ENCODE peak calls at places on chromosomes 1 and 21, in seven cellular contexts. One of them, this sample, is unnamed.

GRCh38 chr21:39612233-39613028 is at the start of gene B3GALT5:
- DNase-seq in psoas muscle: no peak
- DNase-seq in breast epithelium: no peak
- DNase-seq in dorsolateral prefrontal cortex: peak
- DNase-seq in ovary: no peak
- DNase-seq in bronchial epithelial cell: no peak
- DNase-seq in fibroblast of mammary gland: peak
- DNase-seq in this sample: no peak

GRCh38 chr1:203547147-203547546 is 53.2 kb downstream of the OPTC start:
- DNase-seq in dorsolateral prefrontal cortex: no peak
- DNase-seq in bronchial epithelial cell: no peak
- DNase-seq in ovary: no peak
- DNase-seq in psoas muscle: no peak
- DNase-seq in breast epithelium: no peak
- DNase-seq in fibroblast of mammary gland: peak
- DNase-seq in this sample: no peak

GRCh38 chr1:118461154-118461553 is 276.1 kb upstream of the SPAG17 start:
- DNase-seq in psoas muscle: no peak
- DNase-seq in breast epithelium: no peak
- DNase-seq in dorsolateral prefrontal cortex: no peak
- DNase-seq in bronchial epithelial cell: peak
- DNase-seq in fibroblast of mammary gland: peak
- DNase-seq in ovary: no peak
- DNase-seq in this sample: no peak

GRCh38 chr1:33183306-33183705 is 1.5 kb upstream of the TRIM62 start:
- DNase-seq in breast epithelium: no peak
- DNase-seq in fibroblast of mammary gland: no peak
- DNase-seq in dorsolateral prefrontal cortex: no peak
- DNase-seq in ovary: no peak
- DNase-seq in psoas muscle: no peak
- DNase-seq in bronchial epithelial cell: no peak
- DNase-seq in this sample: no peak

GRCh38 chr1:25520446-25521061 is 22.9 kb upstream of the LDLRAP1 start:
- DNase-seq in ovary: peak
- DNase-seq in fibroblast of mammary gland: peak
- DNase-seq in bronchial epithelial cell: peak
- DNase-seq in breast epithelium: no peak
- DNase-seq in psoas muscle: peak
- DNase-seq in dorsolateral prefrontal cortex: peak
- DNase-seq in this sample: peak

GRCh38 chr1:29823536-29823935 is 587.2 kb downstream of the PTPRU start:
- DNase-seq in breast epithelium: no peak
- DNase-seq in bronchial epithelial cell: no peak
- DNase-seq in dorsolateral prefrontal cortex: no peak
- DNase-seq in psoas muscle: no peak
- DNase-seq in ovary: no peak
- DNase-seq in fibroblast of mammary gland: no peak
- DNase-seq in this sample: no peak

GRCh38 chr1:51744506-51745303 is 127.8 kb downstream of the OSBPL9 start:
- DNase-seq in ovary: no peak
- DNase-seq in dorsolateral prefrontal cortex: no peak
- DNase-seq in bronchial epithelial cell: no peak
- DNase-seq in fibroblast of mammary gland: no peak
- DNase-seq in psoas muscle: no peak
- DNase-seq in breast epithelium: no peak
- DNase-seq in this sample: no peak

GRCh38 chr1:21655748-21656147 is 13.4 kb downstream of the RAP1GAP start:
- DNase-seq in bronchial epithelial cell: peak
- DNase-seq in psoas muscle: no peak
- DNase-seq in fibroblast of mammary gland: no peak
- DNase-seq in breast epithelium: no peak
- DNase-seq in dorsolateral prefrontal cortex: peak
- DNase-seq in ovary: no peak
- DNase-seq in this sample: no peak

GRCh38 chr1:215523906-215524305 is 43.2 kb upstream of the KCTD3 start:
- DNase-seq in dorsolateral prefrontal cortex: no peak
- DNase-seq in breast epithelium: no peak
- DNase-seq in bronchial epithelial cell: no peak
- DNase-seq in fibroblast of mammary gland: peak
- DNase-seq in psoas muscle: no peak
- DNase-seq in ovary: no peak
- DNase-seq in this sample: no peak

GRCh38 chr1:230458509-230458908 is 32.4 kb upstream of the PGBD5 start:
- DNase-seq in psoas muscle: no peak
- DNase-seq in fibroblast of mammary gland: peak
- DNase-seq in ovary: no peak
- DNase-seq in breast epithelium: no peak
- DNase-seq in bronchial epithelial cell: peak
- DNase-seq in dorsolateral prefrontal cortex: no peak
- DNase-seq in this sample: no peak

GRCh38 chr1:22731924-22732522 is 21.4 kb downstream of the EPHB2 start:
- DNase-seq in bronchial epithelial cell: no peak
- DNase-seq in ovary: peak
- DNase-seq in fibroblast of mammary gland: peak
- DNase-seq in psoas muscle: no peak
- DNase-seq in dorsolateral prefrontal cortex: no peak
- DNase-seq in breast epithelium: no peak
- DNase-seq in this sample: no peak

GRCh38 chr1:40344597-40344996 is 27.5 kb upstream of the COL9A2 start:
- DNase-seq in psoas muscle: peak
- DNase-seq in fibroblast of mammary gland: peak
- DNase-seq in dorsolateral prefrontal cortex: no peak
- DNase-seq in breast epithelium: no peak
- DNase-seq in bronchial epithelial cell: peak
- DNase-seq in ovary: no peak
- DNase-seq in this sample: no peak

GRCh38 chr1:92399076-92399475 is 87.6 kb downstream of the GFI1 start:
- DNase-seq in breast epithelium: no peak
- DNase-seq in bronchial epithelial cell: peak
- DNase-seq in psoas muscle: no peak
- DNase-seq in ovary: no peak
- DNase-seq in dorsolateral prefrontal cortex: no peak
- DNase-seq in fibroblast of mammary gland: peak
- DNase-seq in this sample: no peak

GRCh38 chr21:43808832-43809251 is 19.5 kb downstream of the RRP1 start:
- DNase-seq in psoas muscle: no peak
- DNase-seq in breast epithelium: no peak
- DNase-seq in ovary: no peak
- DNase-seq in bronchial epithelial cell: peak
- DNase-seq in dorsolateral prefrontal cortex: no peak
- DNase-seq in fibroblast of mammary gland: no peak
- DNase-seq in this sample: no peak
- H3K4me3 ChIP-seq in psoas muscle: no peak
- H3K4me3 ChIP-seq in breast epithelium: no peak
- H3K4me3 ChIP-seq in ovary: no peak
- H3K4me3 ChIP-seq in bronchial epithelial cell: no peak
- H3K4me3 ChIP-seq in dorsolateral prefrontal cortex: no peak
- H3K4me3 ChIP-seq in fibroblast of mammary gland: no peak
- H3K4me3 ChIP-seq in this sample: no peak

DNA sequence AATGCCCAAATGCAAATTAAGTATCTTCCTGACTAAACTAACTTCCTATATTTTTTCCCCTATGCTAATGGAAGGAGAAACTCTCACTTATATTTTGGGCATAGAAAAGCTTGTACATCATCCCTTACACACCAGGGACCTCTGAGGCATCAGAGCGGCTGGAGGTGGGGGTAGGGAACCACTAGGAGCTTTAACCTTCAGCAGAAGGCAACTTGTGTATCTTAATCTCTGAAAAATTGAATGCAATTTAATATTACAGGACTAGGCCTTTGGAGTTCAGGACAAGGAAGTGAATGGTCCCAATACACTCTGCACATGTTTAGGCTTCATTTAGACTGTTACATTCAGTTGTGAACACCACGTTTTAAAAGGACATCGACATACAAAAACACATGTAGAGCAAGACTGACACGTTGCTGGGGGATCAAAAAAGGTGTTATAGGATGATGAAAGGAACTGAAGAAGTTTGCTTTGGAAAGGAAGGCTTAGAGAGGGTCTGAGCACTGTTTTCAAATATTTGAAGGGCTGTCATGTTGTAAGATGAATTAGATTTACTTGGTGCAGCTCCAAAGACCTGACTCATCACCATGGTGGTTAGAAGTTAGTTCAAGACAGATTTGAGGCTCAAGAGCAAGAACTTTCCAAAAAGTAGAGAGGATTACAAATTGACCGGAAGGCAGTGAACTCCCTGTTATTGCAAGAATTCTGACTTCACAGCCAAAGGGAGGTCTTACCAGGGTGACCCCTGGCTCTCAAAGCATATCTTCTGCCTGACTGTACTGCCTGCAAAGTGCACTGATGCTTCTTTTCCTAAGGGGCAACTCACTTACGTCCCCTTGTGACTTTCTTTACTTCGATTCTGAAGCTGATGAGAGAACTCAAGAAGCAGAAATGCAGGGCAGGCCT is 86.1 kb downstream of the NAV1 start:
- DNase-seq in psoas muscle: no peak
- DNase-seq in fibroblast of mammary gland: peak
- DNase-seq in dorsolateral prefrontal cortex: no peak
- DNase-seq in breast epithelium: no peak
- DNase-seq in bronchial epithelial cell: no peak
- DNase-seq in ovary: no peak
- DNase-seq in this sample: peak
- TF ChIP-seq CTCF in psoas muscle: no peak
- TF ChIP-seq CTCF in fibroblast of mammary gland: peak
- TF ChIP-seq CTCF in dorsolateral prefrontal cortex: no peak
- TF ChIP-seq CTCF in breast epithelium: no peak
- TF ChIP-seq CTCF in bronchial epithelial cell: no peak
- TF ChIP-seq CTCF in ovary: no peak
- TF ChIP-seq CTCF in this sample: peak

GRCh38 chr1:84410328-84411107 is 12.2 kb downstream of the DNASE2B start:
- DNase-seq in psoas muscle: no peak
- DNase-seq in fibroblast of mammary gland: no peak
- DNase-seq in dorsolateral prefrontal cortex: no peak
- DNase-seq in ovary: no peak
- DNase-seq in bronchial epithelial cell: no peak
- DNase-seq in breast epithelium: no peak
- DNase-seq in this sample: no peak
- H3K4me3 ChIP-seq in psoas muscle: no peak
- H3K4me3 ChIP-seq in fibroblast of mammary gland: no peak
- H3K4me3 ChIP-seq in dorsolateral prefrontal cortex: no peak
- H3K4me3 ChIP-seq in ovary: no peak
- H3K4me3 ChIP-seq in bronchial epithelial cell: no peak
- H3K4me3 ChIP-seq in breast epithelium: no peak
- H3K4me3 ChIP-seq in this sample: no peak

GRCh38 chr1:3012511-3013291 is 8.6 kb upstream of the ACTRT2 start:
- DNase-seq in breast epithelium: peak
- DNase-seq in ovary: peak
- DNase-seq in fibroblast of mammary gland: no peak
- DNase-seq in bronchial epithelial cell: no peak
- DNase-seq in psoas muscle: peak
- DNase-seq in dorsolateral prefrontal cortex: peak
- DNase-seq in this sample: no peak
- TF ChIP-seq CTCF in breast epithelium: no peak
- TF ChIP-seq CTCF in ovary: peak
- TF ChIP-seq CTCF in fibroblast of mammary gland: no peak
- TF ChIP-seq CTCF in bronchial epithelial cell: peak
- TF ChIP-seq CTCF in psoas muscle: peak
- TF ChIP-seq CTCF in dorsolateral prefrontal cortex: peak
- TF ChIP-seq CTCF in this sample: no peak

GRCh38 chr21:21002137-21002536 is 3.9 kb downstream of the NCAM2 start:
- DNase-seq in fibroblast of mammary gland: no peak
- DNase-seq in ovary: no peak
- DNase-seq in psoas muscle: no peak
- DNase-seq in breast epithelium: no peak
- DNase-seq in bronchial epithelial cell: no peak
- DNase-seq in dorsolateral prefrontal cortex: no peak
- DNase-seq in this sample: no peak

GRCh38 chr21:20999567-21000169 is 1.5 kb downstream of the NCAM2 start:
- DNase-seq in bronchial epithelial cell: peak
- DNase-seq in breast epithelium: no peak
- DNase-seq in dorsolateral prefrontal cortex: no peak
- DNase-seq in ovary: peak
- DNase-seq in fibroblast of mammary gland: peak
- DNase-seq in psoas muscle: no peak
- DNase-seq in this sample: peak

GRCh38 chr21:21003701-21004100 is 5.5 kb downstream of the NCAM2 start:
- DNase-seq in psoas muscle: no peak
- DNase-seq in ovary: no peak
- DNase-seq in bronchial epithelial cell: peak
- DNase-seq in breast epithelium: no peak
- DNase-seq in dorsolateral prefrontal cortex: no peak
- DNase-seq in fibroblast of mammary gland: peak
- DNase-seq in this sample: peak

GRCh38 chr21:21000576-21001175 is 2.5 kb downstream of the NCAM2 start:
- DNase-seq in ovary: no peak
- DNase-seq in dorsolateral prefrontal cortex: no peak
- DNase-seq in psoas muscle: no peak
- DNase-seq in breast epithelium: no peak
- DNase-seq in fibroblast of mammary gland: no peak
- DNase-seq in bronchial epithelial cell: no peak
- DNase-seq in this sample: no peak

DNA sequence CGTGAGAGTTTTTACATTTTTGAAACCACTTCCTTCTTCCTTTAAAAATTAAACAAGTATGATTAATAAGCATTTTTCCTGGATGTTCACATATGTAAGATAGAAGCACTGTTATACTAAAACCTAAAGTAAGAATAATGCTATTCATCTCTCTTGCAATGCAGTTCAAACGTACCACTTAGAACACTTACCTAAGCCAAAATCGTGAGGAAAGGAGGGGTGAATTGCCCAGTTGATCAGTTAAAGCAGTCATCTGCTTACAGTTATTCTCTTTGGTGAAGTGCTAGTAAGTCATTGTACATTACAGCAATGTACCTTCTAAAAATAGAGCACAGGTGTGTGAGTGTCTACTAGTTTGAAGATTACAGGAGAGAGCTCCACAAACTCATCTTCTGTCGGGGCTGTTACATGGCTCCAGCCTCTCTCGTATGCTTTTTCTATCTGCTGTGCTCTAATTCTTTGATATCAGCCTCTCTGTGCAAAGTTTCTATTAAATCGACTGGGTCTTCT is 3.4 kb downstream of the NCAM2 start:
- DNase-seq in breast epithelium: no peak
- DNase-seq in ovary: no peak
- DNase-seq in fibroblast of mammary gland: no peak
- DNase-seq in psoas muscle: no peak
- DNase-seq in bronchial epithelial cell: no peak
- DNase-seq in dorsolateral prefrontal cortex: no peak
- DNase-seq in this sample: no peak
- H3K4me3 ChIP-seq in breast epithelium: no peak
- H3K4me3 ChIP-seq in ovary: no peak
- H3K4me3 ChIP-seq in fibroblast of mammary gland: no peak
- H3K4me3 ChIP-seq in psoas muscle: no peak
- H3K4me3 ChIP-seq in bronchial epithelial cell: no peak
- H3K4me3 ChIP-seq in dorsolateral prefrontal cortex: peak
- H3K4me3 ChIP-seq in this sample: no peak

DNA sequence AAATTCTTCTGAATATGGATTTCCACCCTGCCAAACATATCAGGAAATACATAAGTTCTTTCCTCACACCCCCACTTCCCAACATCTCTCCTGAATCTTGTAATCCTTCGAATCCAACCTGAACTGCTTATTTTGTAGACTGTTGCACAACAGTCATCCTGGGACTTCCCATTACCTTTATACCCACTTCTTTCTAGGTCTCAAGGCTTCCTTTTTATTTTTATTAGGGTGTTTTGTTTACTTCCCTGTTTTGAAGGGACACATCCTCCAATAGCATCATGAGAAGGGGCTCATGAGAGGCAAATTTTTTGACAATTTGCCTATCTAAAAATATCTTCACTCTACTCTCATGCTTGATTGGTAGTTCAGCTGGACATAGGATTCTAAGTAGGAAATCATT is 67.6 kb upstream of the MUTYH start:
- DNase-seq in psoas muscle: no peak
- DNase-seq in fibroblast of mammary gland: no peak
- DNase-seq in ovary: no peak
- DNase-seq in bronchial epithelial cell: no peak
- DNase-seq in dorsolateral prefrontal cortex: no peak
- DNase-seq in breast epithelium: no peak
- DNase-seq in this sample: no peak
- TF ChIP-seq CTCF in psoas muscle: no peak
- TF ChIP-seq CTCF in fibroblast of mammary gland: no peak
- TF ChIP-seq CTCF in ovary: no peak
- TF ChIP-seq CTCF in bronchial epithelial cell: no peak
- TF ChIP-seq CTCF in dorsolateral prefrontal cortex: no peak
- TF ChIP-seq CTCF in breast epithelium: no peak
- TF ChIP-seq CTCF in this sample: no peak

This sample was measured in HFF-Myc.